ENCODE peak calls at places on chromosomes 16 and 17, in five cellular contexts. P, B, F, W and O are unnamed samples.

GRCh38 chr17:66527335-66527734 is 224.9 kb downstream of the PRKCA start:
- DNase-seq in P (no peak), W (no peak), B (no peak), F (no peak), O (no peak)

GRCh38 chr16:27879601-27880247 is 183.8 kb downstream of the GSG1L start:
- DNase-seq in B (no peak), P (no peak), W (no peak), F (no peak), O (no peak)

GRCh38 chr17:31566992-31567373 is 175.5 kb downstream of the RAB11FIP4 start:
- DNase-seq in P (no peak), B (no peak), F (no peak), W (no peak), O (no peak)

GRCh38 chr17:39064374-39064773 is 87.1 kb downstream of the PLXDC1 start:
- DNase-seq in P (peak; percentile 2), B (no peak), F (peak; percentile 98), W (no peak), O (no peak)

GRCh38 chr16:21663889-21664647 is at the start of gene OTOA:
- DNase-seq in P (no peak), F (peak; percentile 29), B (no peak), W (no peak), O (no peak)

GRCh38 chr16:70642633-70643032 is 3.7 kb upstream of the IL34 start:
- DNase-seq in B (no peak), W (no peak), F (no peak), P (no peak), O (no peak)

GRCh38 chr17:65123757-65124675 is 13.2 kb upstream of the RGS9 start:
- DNase-seq in W (no peak), P (no peak), B (no peak), F (peak; percentile 42), O (no peak)

GRCh38 chr17:37392024-37392590 is 14.5 kb downstream of the ACACA start:
- DNase-seq in W (no peak), B (no peak), P (no peak), F (peak; percentile 52), O (no peak)

GRCh38 chr17:49383048-49383447 is 21.0 kb upstream of the ZNF652 start:
- DNase-seq in B (no peak), P (no peak), F (no peak), W (no peak), O (no peak)

GRCh38 chr17:7846765-7847661 is 7.9 kb upstream of the TMEM88 start:
- DNase-seq in F (no peak), W (no peak), B (no peak), P (peak; percentile 68), O (no peak)

GRCh38 chr16:47887496-47887895 is 268.3 kb downstream of the ABCC12 start:
- DNase-seq in W (no peak), B (no peak), P (no peak), F (peak; percentile 34), O (no peak)

GRCh38 chr17:10687497-10687896 is 9.8 kb downstream of the SCO1 start:
- DNase-seq in W (no peak), P (no peak), B (no peak), F (no peak), O (no peak)

GRCh38 chr16:5333991-5334390 is 236.4 kb upstream of the EEF2KMT start:
- DNase-seq in W (no peak), F (no peak), B (no peak), P (no peak), O (no peak)

GRCh38 chr17:9647014-9647413 is 1.7 kb downstream of the USP43 start:
- DNase-seq in F (no peak), W (no peak), P (no peak), B (peak; percentile 9), O (no peak)

GRCh38 chr17:79667746-79668145 is 56.9 kb upstream of the RBFOX3 start:
- DNase-seq in B (no peak), F (no peak), P (peak; percentile 30), W (no peak), O (no peak)

GRCh38 chr16:23608194-23608593 is 12.1 kb upstream of the NDUFAB1 start:
- DNase-seq in W (no peak), B (no peak), F (peak; percentile 48), P (no peak), O (no peak)

GRCh38 chr17:80664217-80664780 is 119.7 kb downstream of the RPTOR start:
- DNase-seq in F (peak; percentile 19), P (no peak), B (no peak), W (no peak), O (no peak)

GRCh38 chr16:48556913-48557351 is 53.0 kb downstream of the N4BP1 start:
- DNase-seq in B (no peak), F (peak; percentile 88), W (no peak), P (no peak), O (no peak)

GRCh38 chr17:59299400-59300092 is 31.9 kb upstream of the YPEL2 start:
- DNase-seq in P (no peak), W (no peak), F (no peak), B (no peak), O (no peak)

GRCh38 chr17:78144146-78144719 is 2.0 kb upstream of the C17orf99 start:
- DNase-seq in B (no peak), F (peak; percentile 41), P (peak; percentile 91), W (peak; percentile 75), O (no peak)

GRCh38 chr16:70432800-70433455 is 6.0 kb downstream of the ST3GAL2 start:
- DNase-seq in F (peak; percentile 32), P (no peak), W (no peak), B (no peak), O (no peak)

GRCh38 chr17:12537436-12537835 is 128.3 kb upstream of the MYOCD start:
- DNase-seq in P (no peak), B (no peak), F (no peak), W (no peak), O (no peak)

GRCh38 chr16:84482001-84482891 is 22.2 kb downstream of the MEAK7 start:
- DNase-seq in F (no peak), B (no peak), W (no peak), P (peak; percentile 63), O (no peak)

GRCh38 chr17:43784628-43785101 is 4.4 kb downstream of the CFAP97D1 start:
- DNase-seq in F (peak; percentile 91), W (no peak), B (no peak), P (no peak), O (no peak)

GRCh38 chr16:67667817-67668494 is 1.3 kb downstream of the C16orf86 start:
- DNase-seq in P (peak; percentile 87), W (peak; percentile 86), F (peak; percentile 97), B (peak; percentile 72), O (peak; percentile 72)

DNA sequence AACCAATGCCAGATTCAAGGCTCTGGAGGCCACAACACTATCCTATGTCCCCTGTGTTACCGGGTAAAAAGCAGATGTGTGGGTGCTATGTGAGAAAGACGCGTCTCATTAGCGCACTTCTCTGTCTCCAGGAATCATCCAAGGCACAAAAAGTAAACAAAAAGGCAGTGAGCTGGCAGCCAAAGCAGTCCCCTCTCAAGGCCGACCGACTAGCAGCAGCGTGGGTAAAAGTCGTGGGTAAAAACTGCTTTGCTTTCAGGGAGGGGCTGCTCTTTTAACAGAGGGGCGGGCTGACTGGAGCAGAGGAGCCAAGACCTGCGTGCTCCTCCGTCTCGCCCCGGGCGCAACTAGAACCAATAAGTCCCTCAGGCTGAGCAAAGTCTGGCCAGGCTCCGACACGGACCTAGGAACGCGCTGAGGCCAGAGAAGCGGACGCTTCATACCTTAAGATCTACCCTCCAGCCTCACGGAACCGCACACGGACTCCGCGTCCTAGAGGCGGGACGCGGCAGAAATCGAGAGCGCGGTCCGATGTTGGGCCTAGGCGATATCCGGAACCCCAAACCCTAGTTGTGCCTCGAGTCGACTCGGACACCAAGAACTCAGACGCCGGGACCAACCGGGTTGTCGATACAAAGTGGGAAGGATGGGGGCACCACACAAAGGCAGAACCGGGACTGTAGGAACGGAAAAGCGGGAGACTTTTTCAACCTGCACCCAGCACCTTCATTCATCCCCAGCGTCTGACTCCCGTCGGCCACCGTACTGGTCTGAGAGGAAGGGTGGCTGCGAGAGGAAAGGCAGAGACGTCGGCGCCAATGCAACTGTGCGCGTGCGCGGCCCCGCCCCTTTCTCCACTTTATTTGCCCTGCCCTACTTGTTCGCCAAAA is at the start of gene INTS2:
- DNase-seq in F (peak; percentile 96), B (peak; percentile 87), P (peak; percentile 98), W (peak; percentile 96), O (peak; percentile 92)
- H3K9me3 ChIP-seq in F (no peaks in the 10 kb centered on the region), B (no peaks in the 10 kb centered on the region), P (no peaks in the 10 kb centered on the region), W (no peaks in the 10 kb centered on the region), O (no peaks in the 10 kb centered on the region)

GRCh38 chr16:11022002-11022401 is 77.6 kb downstream of the CLEC16A start:
- DNase-seq in W (no peak), P (no peak), B (no peak), F (no peak), O (no peak)

GRCh38 chr16:11025120-11025531 is 80.8 kb downstream of the CLEC16A start:
- DNase-seq in F (no peak), P (no peak), B (no peak), W (no peak), O (no peak)

GRCh38 chr16:11023640-11024039 is 79.3 kb downstream of the CLEC16A start:
- DNase-seq in P (no peak), B (no peak), F (no peak), W (no peak), O (no peak)

GRCh38 chr16:11020792-11021440 is 76.6 kb downstream of the CLEC16A start:
- DNase-seq in B (no peak), W (no peak), F (peak; percentile 43), P (no peak), O (no peak)

GRCh38 chr16:11024333-11025053 is 80.1 kb downstream of the CLEC16A start:
- DNase-seq in B (no peak), W (no peak), F (no peak), P (no peak), O (no peak)
- H3K9me3 ChIP-seq in B (peaks cover 24% of the 10 kb centered on the region), W (no peaks in the 10 kb centered on the region), F (peaks cover 4% of the 10 kb centered on the region), P (peaks cover 3% of the 10 kb centered on the region), O (peaks cover 2% of the 10 kb centered on the region)

GRCh38 chr17:53655591-53655990 is 167.1 kb upstream of the KIF2B start:
- DNase-seq in F (peak; percentile 32), W (no peak), P (no peak), B (no peak), O (no peak)
- H3K9me3 ChIP-seq in F (no peaks in the 10 kb centered on the region), W (no peaks in the 10 kb centered on the region), P (no peaks in the 10 kb centered on the region), B (no peaks in the 10 kb centered on the region), O (no peaks in the 10 kb centered on the region)

GRCh38 chr17:56933151-56933745 is 19.4 kb upstream of the TRIM25 start:
- DNase-seq in W (no peak), P (no peak), B (no peak), F (no peak), O (no peak)
- H3K9me3 ChIP-seq in W (no peaks in the 10 kb centered on the region), P (peaks cover 14% of the 10 kb centered on the region), B (peaks cover 25% of the 10 kb centered on the region), F (no peaks in the 10 kb centered on the region), O (peaks cover 4% of the 10 kb centered on the region)

GRCh38 chr16:35308674-35309073 is 1849.3 kb downstream of the TP53TG3F start:
- DNase-seq in F (no peak), B (no peak), W (no peak), P (no peak), O (no peak)
- H3K9me3 ChIP-seq in F (no peaks in the 10 kb centered on the region), B (no peaks in the 10 kb centered on the region), W (no peaks in the 10 kb centered on the region), P (no peaks in the 10 kb centered on the region), O (peaks cover 5% of the 10 kb centered on the region)

GRCh38 chr16:55154261-55154660 is 169.7 kb upstream of the IRX6 start:
- DNase-seq in B (no peak), W (no peak), P (no peak), F (no peak), O (no peak)
- H3K9me3 ChIP-seq in B (no peaks in the 10 kb centered on the region), W (no peaks in the 10 kb centered on the region), P (no peaks in the 10 kb centered on the region), F (no peaks in the 10 kb centered on the region), O (no peaks in the 10 kb centered on the region)